ENCODE peak calls at places on chromosomes 5 and 9, in ten cellular contexts. One of them, this sample, is unnamed.

GRCh38 chr9:100082786-100083185 is 16.0 kb downstream of the ERP44 start:
- DNase-seq in GM18507: no peak
- DNase-seq in transverse colon: no peak
- DNase-seq in GM12864: no peak
- DNase-seq in left ventricle myocardium inferior: no peak
- DNase-seq in mammary epithelial cell: peak
- DNase-seq in activated CD4-positive, alpha-beta T cell treated with anti-CD3 and anti-CD28 coated beads, Interleukin-2, amount 10 ng/mL, durations not matched to agents 7 days and 5 days: no peak
- DNase-seq in osteocyte: no peak
- DNase-seq in AG10803: peak
- DNase-seq in cardiac muscle cell: peak
- DNase-seq in this sample: no peak

GRCh38 chr9:4113711-4114110 is 186.2 kb downstream of the GLIS3 start:
- DNase-seq in GM18507: no peak
- DNase-seq in transverse colon: no peak
- DNase-seq in GM12864: no peak
- DNase-seq in left ventricle myocardium inferior: no peak
- DNase-seq in mammary epithelial cell: no peak
- DNase-seq in activated CD4-positive, alpha-beta T cell treated with anti-CD3 and anti-CD28 coated beads, Interleukin-2, amount 10 ng/mL, durations not matched to agents 7 days and 5 days: no peak
- DNase-seq in osteocyte: no peak
- DNase-seq in AG10803: no peak
- DNase-seq in cardiac muscle cell: no peak
- DNase-seq in this sample: no peak

GRCh38 chr5:16856531-16856930 is 79.6 kb downstream of the MYO10 start:
- DNase-seq in GM18507: no peak
- DNase-seq in transverse colon: no peak
- DNase-seq in GM12864: no peak
- DNase-seq in left ventricle myocardium inferior: no peak
- DNase-seq in mammary epithelial cell: peak
- DNase-seq in activated CD4-positive, alpha-beta T cell treated with anti-CD3 and anti-CD28 coated beads, Interleukin-2, amount 10 ng/mL, durations not matched to agents 7 days and 5 days: no peak
- DNase-seq in osteocyte: no peak
- DNase-seq in AG10803: peak
- DNase-seq in cardiac muscle cell: no peak
- DNase-seq in this sample: no peak

GRCh38 chr5:67196537-67197059 is at the start of gene CD180:
- DNase-seq in GM18507: no peak
- DNase-seq in transverse colon: no peak
- DNase-seq in GM12864: no peak
- DNase-seq in left ventricle myocardium inferior: peak
- DNase-seq in mammary epithelial cell: no peak
- DNase-seq in activated CD4-positive, alpha-beta T cell treated with anti-CD3 and anti-CD28 coated beads, Interleukin-2, amount 10 ng/mL, durations not matched to agents 7 days and 5 days: no peak
- DNase-seq in osteocyte: no peak
- DNase-seq in AG10803: no peak
- DNase-seq in cardiac muscle cell: peak
- DNase-seq in this sample: no peak

GRCh38 chr5:134506054-134507039 is 19.1 kb upstream of the JADE2 start:
- DNase-seq in GM18507: no peak
- DNase-seq in transverse colon: peak
- DNase-seq in GM12864: no peak
- DNase-seq in left ventricle myocardium inferior: peak
- DNase-seq in mammary epithelial cell: peak
- DNase-seq in activated CD4-positive, alpha-beta T cell treated with anti-CD3 and anti-CD28 coated beads, Interleukin-2, amount 10 ng/mL, durations not matched to agents 7 days and 5 days: no peak
- DNase-seq in osteocyte: no peak
- DNase-seq in AG10803: no peak
- DNase-seq in cardiac muscle cell: peak
- DNase-seq in this sample: peak

GRCh38 chr5:9347541-9348295 is 198.2 kb downstream of the SEMA5A start:
- DNase-seq in GM18507: no peak
- DNase-seq in transverse colon: no peak
- DNase-seq in GM12864: no peak
- DNase-seq in left ventricle myocardium inferior: no peak
- DNase-seq in mammary epithelial cell: no peak
- DNase-seq in activated CD4-positive, alpha-beta T cell treated with anti-CD3 and anti-CD28 coated beads, Interleukin-2, amount 10 ng/mL, durations not matched to agents 7 days and 5 days: no peak
- DNase-seq in osteocyte: no peak
- DNase-seq in AG10803: no peak
- DNase-seq in cardiac muscle cell: no peak
- DNase-seq in this sample: no peak

GRCh38 chr9:119533509-119533908 is 164.3 kb upstream of the BRINP1 start:
- DNase-seq in GM18507: no peak
- DNase-seq in transverse colon: no peak
- DNase-seq in GM12864: no peak
- DNase-seq in left ventricle myocardium inferior: no peak
- DNase-seq in mammary epithelial cell: no peak
- DNase-seq in activated CD4-positive, alpha-beta T cell treated with anti-CD3 and anti-CD28 coated beads, Interleukin-2, amount 10 ng/mL, durations not matched to agents 7 days and 5 days: no peak
- DNase-seq in osteocyte: no peak
- DNase-seq in AG10803: no peak
- DNase-seq in cardiac muscle cell: no peak
- DNase-seq in this sample: no peak

GRCh38 chr5:97142521-97143254 is at the start of gene LIX1:
- DNase-seq in GM18507: no peak
- DNase-seq in transverse colon: peak
- DNase-seq in GM12864: no peak
- DNase-seq in left ventricle myocardium inferior: no peak
- DNase-seq in mammary epithelial cell: peak
- DNase-seq in activated CD4-positive, alpha-beta T cell treated with anti-CD3 and anti-CD28 coated beads, Interleukin-2, amount 10 ng/mL, durations not matched to agents 7 days and 5 days: peak
- DNase-seq in osteocyte: no peak
- DNase-seq in AG10803: peak
- DNase-seq in cardiac muscle cell: peak
- DNase-seq in this sample: no peak

GRCh38 chr5:140165921-140166270 is 9.1 kb upstream of the CYSTM1 start:
- DNase-seq in GM18507: no peak
- DNase-seq in transverse colon: no peak
- DNase-seq in GM12864: no peak
- DNase-seq in left ventricle myocardium inferior: no peak
- DNase-seq in mammary epithelial cell: no peak
- DNase-seq in activated CD4-positive, alpha-beta T cell treated with anti-CD3 and anti-CD28 coated beads, Interleukin-2, amount 10 ng/mL, durations not matched to agents 7 days and 5 days: no peak
- DNase-seq in osteocyte: no peak
- DNase-seq in AG10803: no peak
- DNase-seq in cardiac muscle cell: no peak
- DNase-seq in this sample: no peak

GRCh38 chr9:130220351-130220750 is 45.2 kb upstream of the HMCN2 start:
- DNase-seq in GM18507: no peak
- DNase-seq in transverse colon: no peak
- DNase-seq in GM12864: no peak
- DNase-seq in left ventricle myocardium inferior: no peak
- DNase-seq in mammary epithelial cell: no peak
- DNase-seq in activated CD4-positive, alpha-beta T cell treated with anti-CD3 and anti-CD28 coated beads, Interleukin-2, amount 10 ng/mL, durations not matched to agents 7 days and 5 days: no peak
- DNase-seq in osteocyte: no peak
- DNase-seq in AG10803: peak
- DNase-seq in cardiac muscle cell: peak
- DNase-seq in this sample: no peak

GRCh38 chr9:74140141-74140540 is 357.0 kb upstream of the RORB start:
- DNase-seq in GM18507: no peak
- DNase-seq in transverse colon: no peak
- DNase-seq in GM12864: no peak
- DNase-seq in left ventricle myocardium inferior: no peak
- DNase-seq in mammary epithelial cell: no peak
- DNase-seq in activated CD4-positive, alpha-beta T cell treated with anti-CD3 and anti-CD28 coated beads, Interleukin-2, amount 10 ng/mL, durations not matched to agents 7 days and 5 days: no peak
- DNase-seq in osteocyte: no peak
- DNase-seq in AG10803: no peak
- DNase-seq in cardiac muscle cell: no peak
- DNase-seq in this sample: no peak

GRCh38 chr9:90956026-90956810 is 154.6 kb downstream of the SYK start:
- DNase-seq in GM18507: no peak
- DNase-seq in transverse colon: no peak
- DNase-seq in GM12864: no peak
- DNase-seq in left ventricle myocardium inferior: no peak
- DNase-seq in mammary epithelial cell: no peak
- DNase-seq in activated CD4-positive, alpha-beta T cell treated with anti-CD3 and anti-CD28 coated beads, Interleukin-2, amount 10 ng/mL, durations not matched to agents 7 days and 5 days: no peak
- DNase-seq in osteocyte: no peak
- DNase-seq in AG10803: peak
- DNase-seq in cardiac muscle cell: no peak
- DNase-seq in this sample: no peak

GRCh38 chr5:68315679-68316271 is 100.2 kb downstream of the PIK3R1 start:
- DNase-seq in GM18507: peak
- DNase-seq in transverse colon: peak
- DNase-seq in GM12864: no peak
- DNase-seq in left ventricle myocardium inferior: no peak
- DNase-seq in mammary epithelial cell: peak
- DNase-seq in activated CD4-positive, alpha-beta T cell treated with anti-CD3 and anti-CD28 coated beads, Interleukin-2, amount 10 ng/mL, durations not matched to agents 7 days and 5 days: peak
- DNase-seq in osteocyte: no peak
- DNase-seq in AG10803: no peak
- DNase-seq in cardiac muscle cell: no peak
- DNase-seq in this sample: no peak

GRCh38 chr5:98513378-98513777 is 260.1 kb upstream of the RGMB start:
- DNase-seq in GM18507: no peak
- DNase-seq in transverse colon: peak
- DNase-seq in GM12864: no peak
- DNase-seq in left ventricle myocardium inferior: no peak
- DNase-seq in mammary epithelial cell: no peak
- DNase-seq in activated CD4-positive, alpha-beta T cell treated with anti-CD3 and anti-CD28 coated beads, Interleukin-2, amount 10 ng/mL, durations not matched to agents 7 days and 5 days: no peak
- DNase-seq in osteocyte: no peak
- DNase-seq in AG10803: no peak
- DNase-seq in cardiac muscle cell: no peak
- DNase-seq in this sample: no peak

This sample was measured in Peyer's patch.